ENCODE peak calls at places on chromosomes 16 and 17, in six cellular contexts. One of them, this sample, is unnamed.

GRCh38 chr17:83125515-83126274 is 46.3 kb downstream of the METRNL start:
- DNase-seq in Peyer's patch: no peak
- DNase-seq in transverse colon: peak; percentile 61
- DNase-seq in cardiac muscle cell: no peak
- DNase-seq in RCC 7860: no peak
- DNase-seq in fibroblast of mammary gland: peak; percentile 29
- DNase-seq in this sample: no peak

GRCh38 chr17:688100-688989 is 26.3 kb downstream of the VPS53 start:
- DNase-seq in Peyer's patch: no peak
- DNase-seq in transverse colon: peak; percentile 37
- DNase-seq in cardiac muscle cell: no peak
- DNase-seq in RCC 7860: no peak
- DNase-seq in fibroblast of mammary gland: peak; percentile 43
- DNase-seq in this sample: no peak

GRCh38 chr17:48526986-48527741 is 3.6 kb downstream of the HOXB1 start:
- DNase-seq in Peyer's patch: no peak
- DNase-seq in transverse colon: no peak
- DNase-seq in cardiac muscle cell: peak; percentile 49
- DNase-seq in RCC 7860: no peak
- DNase-seq in fibroblast of mammary gland: no peak
- DNase-seq in this sample: no peak

GRCh38 chr16:67296422-67296821 is 17.1 kb downstream of the PLEKHG4 start:
- DNase-seq in Peyer's patch: no peak
- DNase-seq in transverse colon: no peak
- DNase-seq in cardiac muscle cell: no peak
- DNase-seq in RCC 7860: no peak
- DNase-seq in fibroblast of mammary gland: peak; percentile 80
- DNase-seq in this sample: no peak

GRCh38 chr17:47762733-47763132 is 29.7 kb downstream of the TBX21 start:
- DNase-seq in Peyer's patch: no peak
- DNase-seq in transverse colon: no peak
- DNase-seq in cardiac muscle cell: no peak
- DNase-seq in RCC 7860: no peak
- DNase-seq in fibroblast of mammary gland: no peak
- DNase-seq in this sample: no peak

GRCh38 chr16:78538919-78539318 is 439.5 kb downstream of the WWOX start:
- DNase-seq in Peyer's patch: no peak
- DNase-seq in transverse colon: no peak
- DNase-seq in cardiac muscle cell: no peak
- DNase-seq in RCC 7860: no peak
- DNase-seq in fibroblast of mammary gland: no peak
- DNase-seq in this sample: no peak

GRCh38 chr17:17712268-17712924 is 31.1 kb downstream of the RAI1 start:
- DNase-seq in Peyer's patch: peak; percentile 45
- DNase-seq in transverse colon: no peak
- DNase-seq in cardiac muscle cell: no peak
- DNase-seq in RCC 7860: peak; percentile 60
- DNase-seq in fibroblast of mammary gland: peak; percentile 88
- DNase-seq in this sample: no peak

GRCh38 chr16:81697321-81697885 is 81.7 kb upstream of the PLCG2 start:
- DNase-seq in Peyer's patch: peak; percentile 40
- DNase-seq in transverse colon: peak; percentile 68
- DNase-seq in cardiac muscle cell: peak; percentile 65
- DNase-seq in RCC 7860: peak; percentile 28
- DNase-seq in fibroblast of mammary gland: peak; percentile 54
- DNase-seq in this sample: peak; percentile 65

GRCh38 chr17:82317394-82318168 is at the start of gene CD7:
- DNase-seq in Peyer's patch: peak; percentile 61
- DNase-seq in transverse colon: no peak
- DNase-seq in cardiac muscle cell: no peak
- DNase-seq in RCC 7860: no peak
- DNase-seq in fibroblast of mammary gland: no peak
- DNase-seq in this sample: no peak

GRCh38 chr17:14301761-14302401 is 1.0 kb downstream of the HS3ST3B1 start:
- DNase-seq in Peyer's patch: peak; percentile 60
- DNase-seq in transverse colon: peak; percentile 43
- DNase-seq in cardiac muscle cell: peak; percentile 47
- DNase-seq in RCC 7860: no peak
- DNase-seq in fibroblast of mammary gland: peak; percentile 47
- DNase-seq in this sample: peak; percentile 48

GRCh38 chr16:31354394-31355291 is at the start of gene ITGAX:
- DNase-seq in Peyer's patch: peak; percentile 62
- DNase-seq in transverse colon: peak; percentile 52
- DNase-seq in cardiac muscle cell: no peak
- DNase-seq in RCC 7860: peak; percentile 49
- DNase-seq in fibroblast of mammary gland: peak; percentile 64
- DNase-seq in this sample: peak; percentile 49

GRCh38 chr16:87874639-87875472 is 5.5 kb upstream of the SLC7A5 start:
- DNase-seq in Peyer's patch: no peak
- DNase-seq in transverse colon: no peak
- DNase-seq in cardiac muscle cell: no peak
- DNase-seq in RCC 7860: no peak
- DNase-seq in fibroblast of mammary gland: no peak
- DNase-seq in this sample: no peak

GRCh38 chr16:87252269-87252970 is 64.8 kb downstream of the C16orf95 start:
- DNase-seq in Peyer's patch: no peak
- DNase-seq in transverse colon: no peak
- DNase-seq in cardiac muscle cell: no peak
- DNase-seq in RCC 7860: peak; percentile 40
- DNase-seq in fibroblast of mammary gland: no peak
- DNase-seq in this sample: no peak

GRCh38 chr17:38415250-38416194 is 12.7 kb upstream of the ARHGAP23 start:
- DNase-seq in Peyer's patch: no peak
- DNase-seq in transverse colon: peak; percentile 40
- DNase-seq in cardiac muscle cell: no peak
- DNase-seq in RCC 7860: no peak
- DNase-seq in fibroblast of mammary gland: peak; percentile 28
- DNase-seq in this sample: no peak

GRCh38 chr16:71460246-71460645 is 1.8 kb downstream of the ZNF23 start:
- DNase-seq in Peyer's patch: no peak
- DNase-seq in transverse colon: no peak
- DNase-seq in cardiac muscle cell: no peak
- DNase-seq in RCC 7860: no peak
- DNase-seq in fibroblast of mammary gland: peak; percentile 85
- DNase-seq in this sample: no peak

GRCh38 chr17:76704799-76705198 is 6.0 kb downstream of the MXRA7 start:
- DNase-seq in Peyer's patch: no peak
- DNase-seq in transverse colon: no peak
- DNase-seq in cardiac muscle cell: no peak
- DNase-seq in RCC 7860: no peak
- DNase-seq in fibroblast of mammary gland: no peak
- DNase-seq in this sample: no peak

This sample was measured in stomach.